ENCODE peak calls at places on chromosomes 3 and 15, in seven cellular contexts. One of them, this sample, is unnamed.

GRCh38 chr3:23620616-23621015 is 185.1 kb upstream of the UBE2E1 start:
- DNase-seq in right atrium auricular region: no peak
- DNase-seq in pancreas: no peak
- DNase-seq in sigmoid colon: no peak
- DNase-seq in body of pancreas: no peak
- DNase-seq in Peyer's patch: no peak
- DNase-seq in CD4-positive, CD25-positive, alpha-beta regulatory T cell: no peak
- DNase-seq in this sample: no peak

GRCh38 chr15:101651753-101652097 is 456 bp downstream of the TM2D3 start:
- DNase-seq in right atrium auricular region: no peak
- DNase-seq in pancreas: peak; percentile 45
- DNase-seq in sigmoid colon: no peak
- DNase-seq in body of pancreas: peak; percentile 49
- DNase-seq in Peyer's patch: no peak
- DNase-seq in CD4-positive, CD25-positive, alpha-beta regulatory T cell: no peak
- DNase-seq in this sample: no peak

GRCh38 chr3:126153695-126154360 is 26.6 kb downstream of the ALDH1L1 start:
- DNase-seq in right atrium auricular region: no peak
- DNase-seq in pancreas: no peak
- DNase-seq in sigmoid colon: peak; percentile 46
- DNase-seq in body of pancreas: no peak
- DNase-seq in Peyer's patch: no peak
- DNase-seq in CD4-positive, CD25-positive, alpha-beta regulatory T cell: no peak
- DNase-seq in this sample: peak; percentile 82

GRCh38 chr15:45023659-45024320 is 795 bp downstream of the SORD start:
- DNase-seq in right atrium auricular region: no peak
- DNase-seq in pancreas: no peak
- DNase-seq in sigmoid colon: no peak
- DNase-seq in body of pancreas: no peak
- DNase-seq in Peyer's patch: no peak
- DNase-seq in CD4-positive, CD25-positive, alpha-beta regulatory T cell: no peak
- DNase-seq in this sample: no peak

GRCh38 chr15:26126819-26127387 is 263.8 kb upstream of the ATP10A start:
- DNase-seq in right atrium auricular region: no peak
- DNase-seq in pancreas: no peak
- DNase-seq in sigmoid colon: no peak
- DNase-seq in body of pancreas: peak; percentile 19
- DNase-seq in Peyer's patch: no peak
- DNase-seq in CD4-positive, CD25-positive, alpha-beta regulatory T cell: no peak
- DNase-seq in this sample: no peak

GRCh38 chr3:56980798-56981390 is 79.6 kb upstream of the SPATA12 start:
- DNase-seq in right atrium auricular region: peak; percentile 91
- DNase-seq in pancreas: no peak
- DNase-seq in sigmoid colon: no peak
- DNase-seq in body of pancreas: no peak
- DNase-seq in Peyer's patch: no peak
- DNase-seq in CD4-positive, CD25-positive, alpha-beta regulatory T cell: peak; percentile 33
- DNase-seq in this sample: no peak

GRCh38 chr3:113105980-113106379 is 105.4 kb upstream of the BOC start:
- DNase-seq in right atrium auricular region: no peak
- DNase-seq in pancreas: no peak
- DNase-seq in sigmoid colon: no peak
- DNase-seq in body of pancreas: no peak
- DNase-seq in Peyer's patch: no peak
- DNase-seq in CD4-positive, CD25-positive, alpha-beta regulatory T cell: no peak
- DNase-seq in this sample: no peak

GRCh38 chr3:7038394-7038793 is 177.5 kb downstream of the GRM7 start:
- DNase-seq in right atrium auricular region: no peak
- DNase-seq in pancreas: no peak
- DNase-seq in sigmoid colon: no peak
- DNase-seq in body of pancreas: no peak
- DNase-seq in Peyer's patch: no peak
- DNase-seq in CD4-positive, CD25-positive, alpha-beta regulatory T cell: no peak
- DNase-seq in this sample: no peak

GRCh38 chr3:173066044-173066679 is 74.9 kb downstream of the SPATA16 start:
- DNase-seq in right atrium auricular region: no peak
- DNase-seq in pancreas: no peak
- DNase-seq in sigmoid colon: no peak
- DNase-seq in body of pancreas: peak; percentile 6
- DNase-seq in Peyer's patch: no peak
- DNase-seq in CD4-positive, CD25-positive, alpha-beta regulatory T cell: no peak
- DNase-seq in this sample: no peak

GRCh38 chr3:65483475-65483874 is 555.2 kb downstream of the MAGI1 start:
- DNase-seq in right atrium auricular region: peak; percentile 65
- DNase-seq in pancreas: peak; percentile 66
- DNase-seq in sigmoid colon: peak; percentile 83
- DNase-seq in body of pancreas: peak; percentile 77
- DNase-seq in Peyer's patch: no peak
- DNase-seq in CD4-positive, CD25-positive, alpha-beta regulatory T cell: no peak
- DNase-seq in this sample: no peak

GRCh38 chr3:129604942-129605592 is 1.4 kb downstream of the PLXND1 start:
- DNase-seq in right atrium auricular region: no peak
- DNase-seq in pancreas: no peak
- DNase-seq in sigmoid colon: no peak
- DNase-seq in body of pancreas: no peak
- DNase-seq in Peyer's patch: no peak
- DNase-seq in CD4-positive, CD25-positive, alpha-beta regulatory T cell: peak; percentile 15
- DNase-seq in this sample: no peak

GRCh38 chr3:43155464-43156121 is 49.7 kb upstream of the POMGNT2 start:
- DNase-seq in right atrium auricular region: peak; percentile 83
- DNase-seq in pancreas: peak; percentile 46
- DNase-seq in sigmoid colon: peak; percentile 86
- DNase-seq in body of pancreas: peak; percentile 75
- DNase-seq in Peyer's patch: peak; percentile 61
- DNase-seq in CD4-positive, CD25-positive, alpha-beta regulatory T cell: no peak
- DNase-seq in this sample: no peak

GRCh38 chr3:118955914-118956556 is 78.6 kb downstream of the IGSF11 start:
- DNase-seq in right atrium auricular region: no peak
- DNase-seq in pancreas: no peak
- DNase-seq in sigmoid colon: no peak
- DNase-seq in body of pancreas: no peak
- DNase-seq in Peyer's patch: no peak
- DNase-seq in CD4-positive, CD25-positive, alpha-beta regulatory T cell: peak; percentile 47
- DNase-seq in this sample: no peak

GRCh38 chr3:196198081-196198675 is 13.0 kb downstream of the ZDHHC19 start:
- DNase-seq in right atrium auricular region: no peak
- DNase-seq in pancreas: no peak
- DNase-seq in sigmoid colon: no peak
- DNase-seq in body of pancreas: no peak
- DNase-seq in Peyer's patch: no peak
- DNase-seq in CD4-positive, CD25-positive, alpha-beta regulatory T cell: no peak
- DNase-seq in this sample: peak; percentile 82

GRCh38 chr15:76335129-76335850 is 1.3 kb upstream of the ISL2 start:
- DNase-seq in right atrium auricular region: no peak
- DNase-seq in pancreas: no peak
- DNase-seq in sigmoid colon: peak; percentile 68
- DNase-seq in body of pancreas: no peak
- DNase-seq in Peyer's patch: peak; percentile 55
- DNase-seq in CD4-positive, CD25-positive, alpha-beta regulatory T cell: peak; percentile 60
- DNase-seq in this sample: peak; percentile 61

GRCh38 chr3:142366434-142366833 is 81.4 kb downstream of the XRN1 start:
- DNase-seq in right atrium auricular region: no peak
- DNase-seq in pancreas: no peak
- DNase-seq in sigmoid colon: no peak
- DNase-seq in body of pancreas: no peak
- DNase-seq in Peyer's patch: no peak
- DNase-seq in CD4-positive, CD25-positive, alpha-beta regulatory T cell: peak; percentile 31
- DNase-seq in this sample: no peak

GRCh38 chr3:137709011-137709601 is 55.0 kb upstream of the SOX14 start:
- DNase-seq in right atrium auricular region: no peak
- DNase-seq in pancreas: no peak
- DNase-seq in sigmoid colon: no peak
- DNase-seq in body of pancreas: peak; percentile 25
- DNase-seq in Peyer's patch: no peak
- DNase-seq in CD4-positive, CD25-positive, alpha-beta regulatory T cell: no peak
- DNase-seq in this sample: no peak

GRCh38 chr15:42737529-42738328 is 801 bp upstream of the CDAN1 start:
- DNase-seq in right atrium auricular region: no peak
- DNase-seq in pancreas: no peak
- DNase-seq in sigmoid colon: peak; percentile 58
- DNase-seq in body of pancreas: no peak
- DNase-seq in Peyer's patch: no peak
- DNase-seq in CD4-positive, CD25-positive, alpha-beta regulatory T cell: no peak
- DNase-seq in this sample: no peak

GRCh38 chr3:128486692-128487537 is 6.1 kb downstream of the GATA2 start:
- DNase-seq in right atrium auricular region: no peak
- DNase-seq in pancreas: no peak
- DNase-seq in sigmoid colon: no peak
- DNase-seq in body of pancreas: peak; percentile 50
- DNase-seq in Peyer's patch: no peak
- DNase-seq in CD4-positive, CD25-positive, alpha-beta regulatory T cell: peak; percentile 23
- DNase-seq in this sample: no peak
- H3K27ac ChIP-seq in right atrium auricular region: peak overlapping the region; percentile 85
- H3K27ac ChIP-seq in pancreas: no peak overlapping the region
- H3K27ac ChIP-seq in sigmoid colon: peak overlapping the region; percentile 75
- H3K27ac ChIP-seq in body of pancreas: peak overlapping the region; percentile 93
- H3K27ac ChIP-seq in Peyer's patch: peak overlapping the region; percentile 46
- H3K27ac ChIP-seq in CD4-positive, CD25-positive, alpha-beta regulatory T cell: no peak overlapping the region
- H3K27ac ChIP-seq in this sample: peak overlapping the region; percentile 95

GRCh38 chr3:170999737-171000242 is 26.7 kb downstream of the SLC2A2 start:
- DNase-seq in right atrium auricular region: no peak
- DNase-seq in pancreas: peak; percentile 49
- DNase-seq in sigmoid colon: no peak
- DNase-seq in body of pancreas: peak; percentile 64
- DNase-seq in Peyer's patch: peak; percentile 60
- DNase-seq in CD4-positive, CD25-positive, alpha-beta regulatory T cell: no peak
- DNase-seq in this sample: no peak

GRCh38 chr3:171000281-171000680 is 26.2 kb downstream of the SLC2A2 start:
- DNase-seq in right atrium auricular region: no peak
- DNase-seq in pancreas: no peak
- DNase-seq in sigmoid colon: no peak
- DNase-seq in body of pancreas: no peak
- DNase-seq in Peyer's patch: no peak
- DNase-seq in CD4-positive, CD25-positive, alpha-beta regulatory T cell: no peak
- DNase-seq in this sample: no peak

GRCh38 chr3:171001250-171001893 is 25.1 kb downstream of the SLC2A2 start:
- DNase-seq in right atrium auricular region: no peak
- DNase-seq in pancreas: no peak
- DNase-seq in sigmoid colon: no peak
- DNase-seq in body of pancreas: no peak
- DNase-seq in Peyer's patch: no peak
- DNase-seq in CD4-positive, CD25-positive, alpha-beta regulatory T cell: no peak
- DNase-seq in this sample: no peak

GRCh38 chr3:171005648-171006047 is 20.9 kb downstream of the SLC2A2 start:
- DNase-seq in right atrium auricular region: no peak
- DNase-seq in pancreas: no peak
- DNase-seq in sigmoid colon: no peak
- DNase-seq in body of pancreas: no peak
- DNase-seq in Peyer's patch: no peak
- DNase-seq in CD4-positive, CD25-positive, alpha-beta regulatory T cell: no peak
- DNase-seq in this sample: no peak

GRCh38 chr3:171001957-171002694 is 24.4 kb downstream of the SLC2A2 start:
- DNase-seq in right atrium auricular region: no peak
- DNase-seq in pancreas: peak; percentile 26
- DNase-seq in sigmoid colon: no peak
- DNase-seq in body of pancreas: peak; percentile 21
- DNase-seq in Peyer's patch: no peak
- DNase-seq in CD4-positive, CD25-positive, alpha-beta regulatory T cell: no peak
- DNase-seq in this sample: no peak
- H3K4me1 ChIP-seq in right atrium auricular region: peaks cover 6% of the 10 kb centered on the region
- H3K4me1 ChIP-seq in pancreas: peaks cover 48% of the 10 kb centered on the region
- H3K4me1 ChIP-seq in sigmoid colon: peaks cover 30% of the 10 kb centered on the region
- H3K4me1 ChIP-seq in body of pancreas: peaks cover 45% of the 10 kb centered on the region
- H3K4me1 ChIP-seq in Peyer's patch: peaks cover 6% of the 10 kb centered on the region
- H3K4me1 ChIP-seq in CD4-positive, CD25-positive, alpha-beta regulatory T cell: no peaks in the 10 kb centered on the region
- H3K4me1 ChIP-seq in this sample: no peaks in the 10 kb centered on the region

GRCh38 chr3:13050446-13050845 is 22.8 kb downstream of the IQSEC1 start:
- DNase-seq in right atrium auricular region: no peak
- DNase-seq in pancreas: no peak
- DNase-seq in sigmoid colon: no peak
- DNase-seq in body of pancreas: no peak
- DNase-seq in Peyer's patch: no peak
- DNase-seq in CD4-positive, CD25-positive, alpha-beta regulatory T cell: no peak
- DNase-seq in this sample: no peak

GRCh38 chr3:13049400-13049799 is 23.8 kb downstream of the IQSEC1 start:
- DNase-seq in right atrium auricular region: no peak
- DNase-seq in pancreas: no peak
- DNase-seq in sigmoid colon: no peak
- DNase-seq in body of pancreas: no peak
- DNase-seq in Peyer's patch: no peak
- DNase-seq in CD4-positive, CD25-positive, alpha-beta regulatory T cell: no peak
- DNase-seq in this sample: no peak

GRCh38 chr3:13051581-13051980 is 21.6 kb downstream of the IQSEC1 start:
- DNase-seq in right atrium auricular region: no peak
- DNase-seq in pancreas: no peak
- DNase-seq in sigmoid colon: no peak
- DNase-seq in body of pancreas: no peak
- DNase-seq in Peyer's patch: no peak
- DNase-seq in CD4-positive, CD25-positive, alpha-beta regulatory T cell: no peak
- DNase-seq in this sample: no peak

GRCh38 chr3:13052191-13052590 is 21.0 kb downstream of the IQSEC1 start:
- DNase-seq in right atrium auricular region: no peak
- DNase-seq in pancreas: no peak
- DNase-seq in sigmoid colon: no peak
- DNase-seq in body of pancreas: no peak
- DNase-seq in Peyer's patch: no peak
- DNase-seq in CD4-positive, CD25-positive, alpha-beta regulatory T cell: no peak
- DNase-seq in this sample: no peak

DNA sequence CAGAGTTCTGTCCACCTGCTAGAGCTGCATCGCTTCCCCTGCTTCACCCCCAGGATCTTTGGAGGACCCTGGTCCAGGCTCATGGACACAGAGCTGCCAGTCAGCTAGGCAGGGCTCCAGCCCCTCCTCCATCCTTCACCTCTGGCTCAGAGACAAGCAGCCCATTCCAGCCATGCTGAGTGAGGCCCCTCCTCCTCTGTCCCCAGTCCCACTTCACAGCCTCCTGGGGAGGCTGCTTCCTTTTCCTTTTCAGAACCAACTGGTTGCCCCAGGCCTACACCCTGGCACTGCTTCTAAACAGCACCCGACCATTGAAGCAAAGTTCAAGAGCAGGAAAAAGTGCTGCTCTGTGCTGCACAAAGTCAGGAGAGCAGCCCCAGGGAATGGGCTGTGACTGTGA is 22.2 kb downstream of the IQSEC1 start:
- DNase-seq in right atrium auricular region: no peak
- DNase-seq in pancreas: no peak
- DNase-seq in sigmoid colon: no peak
- DNase-seq in body of pancreas: no peak
- DNase-seq in Peyer's patch: no peak
- DNase-seq in CD4-positive, CD25-positive, alpha-beta regulatory T cell: no peak
- DNase-seq in this sample: no peak
- H3K27me3 ChIP-seq in right atrium auricular region: no peaks in the 10 kb centered on the region
- H3K27me3 ChIP-seq in pancreas: no peaks in the 10 kb centered on the region
- H3K27me3 ChIP-seq in sigmoid colon: no peaks in the 10 kb centered on the region
- H3K27me3 ChIP-seq in body of pancreas: no peaks in the 10 kb centered on the region
- H3K27me3 ChIP-seq in Peyer's patch: no peaks in the 10 kb centered on the region
- H3K27me3 ChIP-seq in CD4-positive, CD25-positive, alpha-beta regulatory T cell: no peaks in the 10 kb centered on the region
- H3K27me3 ChIP-seq in this sample: no peaks in the 10 kb centered on the region

GRCh38 chr15:80480909-80481308 is 76.7 kb downstream of the ARNT2 start:
- DNase-seq in right atrium auricular region: peak; percentile 81
- DNase-seq in pancreas: no peak
- DNase-seq in sigmoid colon: peak; percentile 88
- DNase-seq in body of pancreas: peak; percentile 26
- DNase-seq in Peyer's patch: no peak
- DNase-seq in CD4-positive, CD25-positive, alpha-beta regulatory T cell: no peak
- DNase-seq in this sample: no peak
- H3K27ac ChIP-seq in right atrium auricular region: peak overlapping the region; percentile 63
- H3K27ac ChIP-seq in pancreas: no peak overlapping the region
- H3K27ac ChIP-seq in sigmoid colon: peak overlapping the region; percentile 64
- H3K27ac ChIP-seq in body of pancreas: no peak overlapping the region
- H3K27ac ChIP-seq in Peyer's patch: no peak overlapping the region
- H3K27ac ChIP-seq in CD4-positive, CD25-positive, alpha-beta regulatory T cell: no peak overlapping the region
- H3K27ac ChIP-seq in this sample: peak overlapping the region; percentile 62

GRCh38 chr3:30774062-30774461 is 120.4 kb downstream of the GADL1 start:
- DNase-seq in right atrium auricular region: no peak
- DNase-seq in pancreas: no peak
- DNase-seq in sigmoid colon: no peak
- DNase-seq in body of pancreas: no peak
- DNase-seq in Peyer's patch: no peak
- DNase-seq in CD4-positive, CD25-positive, alpha-beta regulatory T cell: no peak
- DNase-seq in this sample: no peak
- H3K4me1 ChIP-seq in right atrium auricular region: no peaks in the 10 kb centered on the region
- H3K4me1 ChIP-seq in pancreas: no peaks in the 10 kb centered on the region
- H3K4me1 ChIP-seq in sigmoid colon: no peaks in the 10 kb centered on the region
- H3K4me1 ChIP-seq in body of pancreas: peaks cover 6% of the 10 kb centered on the region
- H3K4me1 ChIP-seq in Peyer's patch: no peaks in the 10 kb centered on the region
- H3K4me1 ChIP-seq in CD4-positive, CD25-positive, alpha-beta regulatory T cell: no peaks in the 10 kb centered on the region
- H3K4me1 ChIP-seq in this sample: no peaks in the 10 kb centered on the region